ENCODE peak calls at places on chromosomes 7 and 10, in eight cellular contexts. X is foreskin fibroblast, J is transverse colon, V is AG04449, K is fibroblast of mammary gland, T is AG04450, U is neuronal stem cell, H is tibial artery. Y is an unnamed sample.

GRCh38 chr10:44306762-44307161 is 78.1 kb downstream of the CXCL12 start:
- DNase-seq in X (peak; percentile 18), J (no peak), V (no peak), K (no peak), T (no peak), U (no peak), H (no peak), Y (no peak)

GRCh38 chr7:151858456-151858855 is 18.5 kb downstream of the PRKAG2 start:
- DNase-seq in X (no peak), J (no peak), V (no peak), K (no peak), T (no peak), U (no peak), H (no peak), Y (no peak)

GRCh38 chr10:77333610-77334340 is 303.8 kb downstream of the KCNMA1 start:
- DNase-seq in X (peak; percentile 53), J (no peak), V (no peak), K (peak; percentile 37), T (peak; percentile 26), U (no peak), H (no peak), Y (no peak)

GRCh38 chr10:128859738-128860386 is 607.2 kb upstream of the MGMT start:
- DNase-seq in X (no peak), J (peak; percentile 45), V (no peak), K (peak; percentile 39), T (no peak), U (no peak), H (no peak), Y (peak; percentile 25)

GRCh38 chr10:64113375-64113774 is 592.2 kb downstream of the REEP3 start:
- DNase-seq in X (no peak), J (no peak), V (no peak), K (no peak), T (no peak), U (no peak), H (no peak), Y (no peak)

GRCh38 chr10:4835494-4835918 is 9.5 kb downstream of the AKR1E2 start:
- DNase-seq in X (no peak), J (no peak), V (no peak), K (no peak), T (no peak), U (no peak), H (no peak), Y (no peak)

GRCh38 chr7:15280078-15280734 is 281.6 kb downstream of the AGMO start:
- DNase-seq in X (peak; percentile 31), J (no peak), V (no peak), K (no peak), T (no peak), U (no peak), H (no peak), Y (no peak)

GRCh38 chr7:36286688-36287087 is 103.0 kb upstream of the ANLN start:
- DNase-seq in X (no peak), J (no peak), V (no peak), K (no peak), T (no peak), U (no peak), H (no peak), Y (no peak)

GRCh38 chr7:78673272-78673671 is 780.2 kb downstream of the MAGI2 start:
- DNase-seq in X (no peak), J (no peak), V (no peak), K (no peak), T (no peak), U (no peak), H (no peak), Y (no peak)

GRCh38 chr7:4150731-4151130 is 531.4 kb upstream of the FOXK1 start:
- DNase-seq in X (no peak), J (no peak), V (no peak), K (no peak), T (no peak), U (no peak), H (no peak), Y (no peak)

GRCh38 chr7:88111136-88111748 is 108.6 kb downstream of the SRI start:
- DNase-seq in X (peak; percentile 58), J (no peak), V (peak; percentile 7), K (peak; percentile 68), T (no peak), U (peak; percentile 12), H (no peak), Y (peak; percentile 69)

DNA sequence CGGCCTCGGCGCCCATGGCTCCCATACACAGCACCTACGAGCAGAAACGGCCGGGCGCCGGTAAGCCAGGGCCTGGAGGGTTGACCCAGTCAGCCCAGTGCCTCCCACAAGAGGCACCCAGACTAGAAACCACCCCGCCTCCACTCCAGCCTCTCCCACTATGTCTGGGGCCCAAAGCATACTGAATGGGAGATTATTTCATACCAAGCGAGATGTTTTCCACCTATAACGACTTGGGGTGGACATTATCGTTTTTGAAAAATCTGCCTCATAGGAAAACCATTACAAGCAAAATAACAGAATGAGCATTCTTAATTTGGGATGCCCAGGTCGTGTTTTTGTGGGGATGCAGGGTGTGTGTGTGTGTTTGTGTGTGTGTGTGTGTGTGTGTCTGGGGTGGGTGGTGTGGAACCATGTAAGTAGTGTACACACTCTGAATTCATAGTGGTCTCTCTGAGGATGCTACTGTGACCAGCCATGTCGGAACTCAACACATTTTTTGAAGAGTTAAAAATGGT is 1.6 kb downstream of the HOXA6 start:
- DNase-seq in X (no peak), J (peak; percentile 29), V (no peak), K (no peak), T (no peak), U (no peak), H (no peak), Y (no peak)
- H3K4me3 ChIP-seq in X (no peak overlapping the region), J (no peak overlapping the region), V (no peak overlapping the region), K (no peak overlapping the region), T (peak overlapping the region; percentile 58), U (no peak overlapping the region), H (no peak overlapping the region), Y (no peak overlapping the region)

DNA sequence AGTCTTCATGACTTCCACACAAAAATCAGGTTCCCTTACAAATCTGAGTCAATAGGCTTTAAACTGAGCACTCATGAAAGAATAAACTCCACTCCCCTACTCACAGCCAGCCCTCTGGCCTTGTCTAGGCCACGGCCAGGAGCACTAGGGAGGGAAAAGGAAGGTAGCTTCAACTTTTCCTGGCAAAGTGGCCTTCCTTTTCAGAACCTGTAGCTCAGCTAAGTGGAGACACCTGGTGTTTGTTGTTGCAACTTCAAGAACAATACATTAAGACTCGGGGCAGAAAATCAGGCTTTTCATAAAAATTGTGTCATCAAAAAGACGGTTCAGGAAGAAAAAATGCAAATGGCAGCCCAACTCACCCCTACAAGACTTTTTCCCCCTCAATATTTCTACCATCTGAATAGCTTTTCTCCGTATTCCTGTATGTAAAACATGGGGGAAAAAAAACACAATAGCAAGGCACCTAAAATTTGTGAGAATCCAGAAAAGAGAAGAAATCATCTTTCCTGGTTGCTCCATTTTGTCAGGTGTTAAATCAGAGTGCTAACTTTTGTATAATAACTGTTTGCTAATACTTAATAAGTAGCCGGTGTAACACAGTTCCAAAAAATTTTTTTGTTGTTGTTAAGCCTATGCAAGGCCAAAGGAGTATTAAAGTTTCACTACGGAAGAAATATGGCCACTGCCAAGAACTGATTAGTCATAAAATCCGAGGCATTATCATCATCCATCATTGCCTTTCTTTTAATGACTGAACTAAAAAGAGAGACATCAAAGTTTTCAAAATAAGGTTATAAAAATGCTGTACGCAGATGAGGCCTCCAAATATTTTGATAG is 66.2 kb upstream of the ARID5B start:
- DNase-seq in X (peak; percentile 81), J (peak; percentile 16), V (no peak), K (peak; percentile 87), T (peak; percentile 38), U (no peak), H (no peak), Y (peak; percentile 87)
- H3K4me3 ChIP-seq in X (no peak overlapping the region), J (no peak overlapping the region), V (no peak overlapping the region), K (no peak overlapping the region), T (no peak overlapping the region), U (no peak overlapping the region), H (no peak overlapping the region), Y (no peak overlapping the region)

GRCh38 chr7:101294039-101294831 is 27.4 kb downstream of the IFT22 start:
- DNase-seq in X (no peak), J (no peak), V (no peak), K (no peak), T (no peak), U (no peak), H (no peak), Y (no peak)
- H3K4me3 ChIP-seq in X (no peak overlapping the region), J (no peak overlapping the region), V (no peak overlapping the region), K (no peak overlapping the region), T (no peak overlapping the region), U (no peak overlapping the region), H (no peak overlapping the region), Y (no peak overlapping the region)

GRCh38 chr10:96089670-96090462 is 40.2 kb upstream of the ZNF518A start:
- DNase-seq in X (peak; percentile 99), J (peak; percentile 95), V (peak; percentile 74), K (peak; percentile 96), T (peak; percentile 92), U (peak; percentile 35), H (peak; percentile 90), Y (peak; percentile 98)
- H3K4me3 ChIP-seq in X (peak overlapping the region; percentile 94), J (peak overlapping the region; percentile 64), V (peak overlapping the region; percentile 81), K (peak overlapping the region; percentile 91), T (peak overlapping the region; percentile 83), U (no peak overlapping the region), H (peak overlapping the region; percentile 69), Y (peak overlapping the region; percentile 76)

GRCh38 chr7:37728747-37729146 is 45.2 kb downstream of the GPR141 start:
- DNase-seq in X (no peak), J (no peak), V (no peak), K (no peak), T (no peak), U (no peak), H (no peak), Y (no peak)
- H3K4me3 ChIP-seq in X (no peak overlapping the region), J (no peak overlapping the region), V (no peak overlapping the region), K (no peak overlapping the region), T (no peak overlapping the region), U (no peak overlapping the region), H (no peak overlapping the region), Y (no peak overlapping the region)

GRCh38 chr10:12707461-12708185 is 293.9 kb downstream of the CCDC3 start:
- DNase-seq in X (peak; percentile 93), J (peak; percentile 31), V (peak; percentile 93), K (peak; percentile 90), T (peak; percentile 91), U (no peak), H (peak; percentile 41), Y (peak; percentile 92)
- H3K4me3 ChIP-seq in X (no peak overlapping the region), J (no peak overlapping the region), V (no peak overlapping the region), K (no peak overlapping the region), T (no peak overlapping the region), U (no peak overlapping the region), H (no peak overlapping the region), Y (no peak overlapping the region)